ENCODE peak calls at places on chromosomes 13 and 19, in ten cellular contexts. One of them, this sample, is unnamed.

GRCh38 chr13:57353831-57354230 is 186.8 kb downstream of the PRR20E start:
- DNase-seq in NCI-H1105: no peak
- DNase-seq in A172: no peak
- DNase-seq in NCI-H1436: no peak
- DNase-seq in NCI-H524 treated with DMSO at 0.1 percent for 48 hours: no peak
- DNase-seq in breast epithelium: no peak
- DNase-seq in mucosa of gallbladder: no peak
- DNase-seq in activated CD4-positive, alpha-beta T cell treated with anti-CD3 and anti-CD28 coated beads for 36 hours: no peak
- DNase-seq in BE2C: no peak
- DNase-seq in RKO: no peak
- DNase-seq in this sample: no peak

GRCh38 chr13:109704771-109705628 is 81.4 kb downstream of the IRS2 start:
- DNase-seq in NCI-H1105: no peak
- DNase-seq in A172: no peak
- DNase-seq in NCI-H1436: no peak
- DNase-seq in NCI-H524 treated with DMSO at 0.1 percent for 48 hours: no peak
- DNase-seq in breast epithelium: no peak
- DNase-seq in mucosa of gallbladder: peak; percentile 40
- DNase-seq in activated CD4-positive, alpha-beta T cell treated with anti-CD3 and anti-CD28 coated beads for 36 hours: no peak
- DNase-seq in BE2C: no peak
- DNase-seq in RKO: no peak
- DNase-seq in this sample: no peak

GRCh38 chr13:77502104-77502720 is 33.3 kb upstream of the SCEL start:
- DNase-seq in NCI-H1105: no peak
- DNase-seq in A172: no peak
- DNase-seq in NCI-H1436: no peak
- DNase-seq in NCI-H524 treated with DMSO at 0.1 percent for 48 hours: no peak
- DNase-seq in breast epithelium: no peak
- DNase-seq in mucosa of gallbladder: no peak
- DNase-seq in activated CD4-positive, alpha-beta T cell treated with anti-CD3 and anti-CD28 coated beads for 36 hours: no peak
- DNase-seq in BE2C: peak; percentile 29
- DNase-seq in RKO: no peak
- DNase-seq in this sample: no peak

GRCh38 chr19:35882074-35882832 is 13.9 kb downstream of the APLP1 start:
- DNase-seq in NCI-H1105: peak; percentile 14
- DNase-seq in A172: peak; percentile 64
- DNase-seq in NCI-H1436: peak; percentile 61
- DNase-seq in NCI-H524 treated with DMSO at 0.1 percent for 48 hours: peak; percentile 87
- DNase-seq in breast epithelium: no peak
- DNase-seq in mucosa of gallbladder: peak; percentile 68
- DNase-seq in activated CD4-positive, alpha-beta T cell treated with anti-CD3 and anti-CD28 coated beads for 36 hours: peak; percentile 35
- DNase-seq in BE2C: peak; percentile 57
- DNase-seq in RKO: peak; percentile 72
- DNase-seq in this sample: peak; percentile 65

GRCh38 chr13:90336507-90336906 is 1011.0 kb upstream of the MIR17HG start:
- DNase-seq in NCI-H1105: no peak
- DNase-seq in A172: no peak
- DNase-seq in NCI-H1436: no peak
- DNase-seq in NCI-H524 treated with DMSO at 0.1 percent for 48 hours: no peak
- DNase-seq in breast epithelium: no peak
- DNase-seq in mucosa of gallbladder: no peak
- DNase-seq in activated CD4-positive, alpha-beta T cell treated with anti-CD3 and anti-CD28 coated beads for 36 hours: no peak
- DNase-seq in BE2C: no peak
- DNase-seq in RKO: no peak
- DNase-seq in this sample: no peak

GRCh38 chr19:47582320-47582909 is 9.5 kb upstream of the ZNF541 start:
- DNase-seq in NCI-H1105: no peak
- DNase-seq in A172: peak; percentile 44
- DNase-seq in NCI-H1436: no peak
- DNase-seq in NCI-H524 treated with DMSO at 0.1 percent for 48 hours: no peak
- DNase-seq in breast epithelium: no peak
- DNase-seq in mucosa of gallbladder: no peak
- DNase-seq in activated CD4-positive, alpha-beta T cell treated with anti-CD3 and anti-CD28 coated beads for 36 hours: no peak
- DNase-seq in BE2C: no peak
- DNase-seq in RKO: no peak
- DNase-seq in this sample: no peak

GRCh38 chr13:100646030-100646673 is 28.4 kb downstream of the TMTC4 start:
- DNase-seq in NCI-H1105: peak; percentile 54
- DNase-seq in A172: peak; percentile 19
- DNase-seq in NCI-H1436: peak; percentile 45
- DNase-seq in NCI-H524 treated with DMSO at 0.1 percent for 48 hours: no peak
- DNase-seq in breast epithelium: no peak
- DNase-seq in mucosa of gallbladder: no peak
- DNase-seq in activated CD4-positive, alpha-beta T cell treated with anti-CD3 and anti-CD28 coated beads for 36 hours: no peak
- DNase-seq in BE2C: peak; percentile 43
- DNase-seq in RKO: peak; percentile 19
- DNase-seq in this sample: no peak

GRCh38 chr13:32092471-32092870 is 60.9 kb downstream of the FRY start:
- DNase-seq in NCI-H1105: no peak
- DNase-seq in A172: no peak
- DNase-seq in NCI-H1436: no peak
- DNase-seq in NCI-H524 treated with DMSO at 0.1 percent for 48 hours: no peak
- DNase-seq in breast epithelium: no peak
- DNase-seq in mucosa of gallbladder: no peak
- DNase-seq in activated CD4-positive, alpha-beta T cell treated with anti-CD3 and anti-CD28 coated beads for 36 hours: no peak
- DNase-seq in BE2C: no peak
- DNase-seq in RKO: no peak
- DNase-seq in this sample: no peak

GRCh38 chr19:46812898-46813569 is 24.6 kb upstream of the SLC1A5 start:
- DNase-seq in NCI-H1105: no peak
- DNase-seq in A172: no peak
- DNase-seq in NCI-H1436: no peak
- DNase-seq in NCI-H524 treated with DMSO at 0.1 percent for 48 hours: no peak
- DNase-seq in breast epithelium: peak; percentile 77
- DNase-seq in mucosa of gallbladder: no peak
- DNase-seq in activated CD4-positive, alpha-beta T cell treated with anti-CD3 and anti-CD28 coated beads for 36 hours: no peak
- DNase-seq in BE2C: peak; percentile 18
- DNase-seq in RKO: no peak
- DNase-seq in this sample: peak; percentile 60

GRCh38 chr19:33798701-33799111 is 2.0 kb downstream of the KCTD15 start:
- DNase-seq in NCI-H1105: no peak
- DNase-seq in A172: no peak
- DNase-seq in NCI-H1436: no peak
- DNase-seq in NCI-H524 treated with DMSO at 0.1 percent for 48 hours: no peak
- DNase-seq in breast epithelium: no peak
- DNase-seq in mucosa of gallbladder: no peak
- DNase-seq in activated CD4-positive, alpha-beta T cell treated with anti-CD3 and anti-CD28 coated beads for 36 hours: no peak
- DNase-seq in BE2C: no peak
- DNase-seq in RKO: no peak
- DNase-seq in this sample: no peak

GRCh38 chr13:96229356-96229755 is 139.4 kb downstream of the HS6ST3 start:
- DNase-seq in NCI-H1105: no peak
- DNase-seq in A172: peak; percentile 25
- DNase-seq in NCI-H1436: no peak
- DNase-seq in NCI-H524 treated with DMSO at 0.1 percent for 48 hours: no peak
- DNase-seq in breast epithelium: no peak
- DNase-seq in mucosa of gallbladder: no peak
- DNase-seq in activated CD4-positive, alpha-beta T cell treated with anti-CD3 and anti-CD28 coated beads for 36 hours: no peak
- DNase-seq in BE2C: peak; percentile 36
- DNase-seq in RKO: peak; percentile 20
- DNase-seq in this sample: no peak

GRCh38 chr13:21048901-21049655 is 12.3 kb downstream of the LATS2 start:
- DNase-seq in NCI-H1105: no peak
- DNase-seq in A172: no peak
- DNase-seq in NCI-H1436: no peak
- DNase-seq in NCI-H524 treated with DMSO at 0.1 percent for 48 hours: no peak
- DNase-seq in breast epithelium: no peak
- DNase-seq in mucosa of gallbladder: no peak
- DNase-seq in activated CD4-positive, alpha-beta T cell treated with anti-CD3 and anti-CD28 coated beads for 36 hours: no peak
- DNase-seq in BE2C: no peak
- DNase-seq in RKO: no peak
- DNase-seq in this sample: no peak

GRCh38 chr19:38206006-38206745 is 17.8 kb downstream of the DPF1 start:
- DNase-seq in NCI-H1105: no peak
- DNase-seq in A172: no peak
- DNase-seq in NCI-H1436: no peak
- DNase-seq in NCI-H524 treated with DMSO at 0.1 percent for 48 hours: no peak
- DNase-seq in breast epithelium: no peak
- DNase-seq in mucosa of gallbladder: no peak
- DNase-seq in activated CD4-positive, alpha-beta T cell treated with anti-CD3 and anti-CD28 coated beads for 36 hours: no peak
- DNase-seq in BE2C: no peak
- DNase-seq in RKO: no peak
- DNase-seq in this sample: no peak

GRCh38 chr13:110017379-110017778 is 231.0 kb upstream of the IRS2 start:
- DNase-seq in NCI-H1105: no peak
- DNase-seq in A172: peak; percentile 99
- DNase-seq in NCI-H1436: no peak
- DNase-seq in NCI-H524 treated with DMSO at 0.1 percent for 48 hours: no peak
- DNase-seq in breast epithelium: peak; percentile 70
- DNase-seq in mucosa of gallbladder: no peak
- DNase-seq in activated CD4-positive, alpha-beta T cell treated with anti-CD3 and anti-CD28 coated beads for 36 hours: no peak
- DNase-seq in BE2C: no peak
- DNase-seq in RKO: peak; percentile 52
- DNase-seq in this sample: no peak

GRCh38 chr13:84590663-84591062 is 708.4 kb upstream of the SLITRK1 start:
- DNase-seq in NCI-H1105: no peak
- DNase-seq in A172: no peak
- DNase-seq in NCI-H1436: no peak
- DNase-seq in NCI-H524 treated with DMSO at 0.1 percent for 48 hours: no peak
- DNase-seq in breast epithelium: no peak
- DNase-seq in mucosa of gallbladder: no peak
- DNase-seq in activated CD4-positive, alpha-beta T cell treated with anti-CD3 and anti-CD28 coated beads for 36 hours: no peak
- DNase-seq in BE2C: no peak
- DNase-seq in RKO: no peak
- DNase-seq in this sample: no peak

This sample was measured in ureter.